ENCODE peak calls at places on chromosomes 2 and 18, in nine cellular contexts. Z is OCI-LY7; Q is sigmoid colon; U is left lung; M is MM.1S; R is IMR-90; W is CD8-positive, alpha-beta T cell; H is endodermal cell; Y is heart right ventricle. A is an unnamed sample. For H3K4me1, the result is how much of the 10 kb centered on the place peaks cover.

GRCh38 chr2:53740170-53740569 is 27.4 kb upstream of the CHAC2 start:
- DNase-seq in Z (no peak), Q (no peak), U (no peak), M (no peak), R (peak), W (no peak), H (no peak), Y (no peak), A (no peak)

GRCh38 chr2:222039821-222040220 is 259.0 kb downstream of the PAX3 start:
- DNase-seq in Z (no peak), Q (no peak), U (no peak), M (no peak), R (no peak), W (no peak), H (no peak), Y (no peak), A (no peak)

GRCh38 chr18:703660-704018 is 8.8 kb downstream of the ENOSF1 start:
- DNase-seq in Z (no peak), Q (no peak), U (no peak), M (no peak), R (no peak), W (no peak), H (no peak), Y (no peak), A (no peak)

GRCh38 chr2:207694811-207695281 is 16.6 kb upstream of the CCNYL1 start:
- DNase-seq in Z (no peak), Q (no peak), U (no peak), M (no peak), R (peak), W (no peak), H (no peak), Y (no peak), A (no peak)

GRCh38 chr2:156242874-156243273 is 89.6 kb downstream of the NR4A2 start:
- DNase-seq in Z (no peak), Q (no peak), U (no peak), M (no peak), R (no peak), W (no peak), H (no peak), Y (no peak), A (no peak)

GRCh38 chr2:217832115-217832514 is 170.7 kb downstream of the TNS1 start:
- DNase-seq in Z (no peak), Q (no peak), U (no peak), M (no peak), R (no peak), W (no peak), H (no peak), Y (no peak), A (no peak)

GRCh38 chr18:79788096-79789085 is 9.3 kb upstream of the KCNG2 start:
- DNase-seq in Z (no peak), Q (peak), U (no peak), M (no peak), R (no peak), W (no peak), H (peak), Y (no peak), A (no peak)

GRCh38 chr2:175030380-175031271 is 25.4 kb upstream of the CHN1 start:
- DNase-seq in Z (peak), Q (no peak), U (no peak), M (peak), R (peak), W (no peak), H (peak), Y (no peak), A (no peak)

GRCh38 chr2:18910843-18911242 is 321.5 kb upstream of the NT5C1B start:
- DNase-seq in Z (no peak), Q (no peak), U (no peak), M (no peak), R (peak), W (no peak), H (peak), Y (no peak), A (no peak)

GRCh38 chr18:39453882-39454281 is 1888.3 kb upstream of the CELF4 start:
- DNase-seq in Z (no peak), Q (no peak), U (no peak), M (peak), R (peak), W (no peak), H (peak), Y (no peak), A (no peak)

GRCh38 chr2:181673178-181673577 is 7.1 kb downstream of the NEUROD1 start:
- DNase-seq in Z (no peak), Q (no peak), U (no peak), M (no peak), R (no peak), W (no peak), H (no peak), Y (no peak), A (no peak)

GRCh38 chr2:128392207-128392606 is 73.5 kb upstream of the HS6ST1 start:
- DNase-seq in Z (no peak), Q (no peak), U (no peak), M (no peak), R (no peak), W (no peak), H (no peak), Y (no peak), A (no peak)

GRCh38 chr2:128425731-128426620 is 107.3 kb upstream of the HS6ST1 start:
- DNase-seq in Z (no peak), Q (peak), U (peak), M (no peak), R (peak), W (no peak), H (peak), Y (no peak), A (peak)

GRCh38 chr2:85199692-85200091 is 66.5 kb downstream of the TCF7L1 start:
- DNase-seq in Z (no peak), Q (no peak), U (no peak), M (no peak), R (peak), W (no peak), H (no peak), Y (no peak), A (no peak)

GRCh38 chr2:54635554-54636152 is 87.8 kb upstream of the EML6 start:
- DNase-seq in Z (no peak), Q (no peak), U (no peak), M (no peak), R (peak), W (no peak), H (no peak), Y (no peak), A (no peak)

GRCh38 chr2:140353541-140353940 is 1573.4 kb upstream of the NXPH2 start:
- DNase-seq in Z (no peak), Q (no peak), U (no peak), M (no peak), R (no peak), W (no peak), H (no peak), Y (no peak), A (no peak)

GRCh38 chr2:55231546-55232083 is 478 bp downstream of the CLHC1 start:
- DNase-seq in Z (no peak), Q (no peak), U (no peak), M (no peak), R (peak), W (no peak), H (no peak), Y (no peak), A (no peak)

GRCh38 chr2:67996772-67997527 is 65.9 kb downstream of the C1D start:
- DNase-seq in Z (no peak), Q (no peak), U (no peak), M (no peak), R (no peak), W (no peak), H (no peak), Y (no peak), A (no peak)

DNA sequence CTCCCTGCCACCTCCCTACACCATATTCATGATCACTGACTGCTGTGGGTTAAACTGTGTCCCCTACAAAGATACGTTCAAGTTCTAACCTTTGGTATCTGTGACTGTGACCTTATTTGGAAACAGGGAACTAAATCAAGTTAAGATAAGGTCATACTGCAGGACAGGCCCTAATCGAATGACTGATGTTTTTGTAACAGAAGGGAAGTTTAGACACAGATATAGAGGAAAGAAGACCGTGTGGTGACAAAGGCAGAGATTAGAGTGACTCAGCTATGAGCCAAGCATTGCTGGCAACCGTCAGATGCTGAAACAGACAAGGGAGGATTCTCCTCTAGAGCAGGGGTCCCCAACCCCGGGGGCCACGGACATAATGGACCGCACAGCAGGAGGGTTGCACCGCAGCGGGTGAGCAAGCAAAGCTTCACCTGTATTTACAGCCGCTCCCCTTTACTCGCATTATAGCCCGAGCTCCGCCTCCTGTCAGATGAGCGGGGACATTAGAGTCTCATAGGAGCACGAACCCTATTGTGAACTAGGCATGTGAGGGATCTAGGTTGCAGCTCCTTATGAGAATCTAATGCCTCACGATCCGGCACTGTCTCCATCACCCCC is 28.9 kb upstream of the RNF152 start:
- DNase-seq in Z (no peak), Q (no peak), U (peak), M (no peak), R (peak), W (no peak), H (no peak), Y (no peak), A (peak)
- H3K4me3 ChIP-seq in Z (no peak), Q (no peak), U (no peak), M (no peak), R (no peak), W (no peak), H (no peak), Y (no peak), A (no peak)

GRCh38 chr2:47373747-47374146 is 29.2 kb upstream of the MSH2 start:
- DNase-seq in Z (peak), Q (no peak), U (no peak), M (no peak), R (no peak), W (no peak), H (peak), Y (no peak), A (no peak)
- TF ChIP-seq CTCF in Z (peak), Q (no peak), U (no peak), M (no peak), R (no peak), W (no peak), H (peak), Y (no peak), A (no peak)

GRCh38 chr2:40242315-40242714 is 209.6 kb downstream of the SLC8A1 start:
- DNase-seq in Z (no peak), Q (no peak), U (no peak), M (no peak), R (no peak), W (no peak), H (no peak), Y (no peak), A (no peak)

GRCh38 chr2:40248294-40248693 is 203.6 kb downstream of the SLC8A1 start:
- DNase-seq in Z (no peak), Q (no peak), U (no peak), M (no peak), R (no peak), W (no peak), H (no peak), Y (no peak), A (no peak)

GRCh38 chr2:40240067-40240466 is 211.8 kb downstream of the SLC8A1 start:
- DNase-seq in Z (no peak), Q (peak), U (no peak), M (no peak), R (peak), W (no peak), H (no peak), Y (peak), A (peak)

GRCh38 chr2:40243581-40243980 is 208.3 kb downstream of the SLC8A1 start:
- DNase-seq in Z (no peak), Q (no peak), U (no peak), M (no peak), R (peak), W (no peak), H (no peak), Y (no peak), A (no peak)

GRCh38 chr2:40244251-40245010 is 207.5 kb downstream of the SLC8A1 start:
- DNase-seq in Z (peak), Q (peak), U (no peak), M (peak), R (peak), W (no peak), H (peak), Y (peak), A (no peak)
- H3K4me1 ChIP-seq in Z (under half), Q (under half), U (under half), M (under half), R (under half), W (under half), H (under half), Y (under half), A (under half)

GRCh38 chr2:239896075-239896474 is 129.1 kb downstream of the NDUFA10 start:
- DNase-seq in Z (no peak), Q (no peak), U (no peak), M (no peak), R (no peak), W (peak), H (peak), Y (no peak), A (no peak)

GRCh38 chr2:239894276-239894675 is 130.9 kb downstream of the NDUFA10 start:
- DNase-seq in Z (no peak), Q (no peak), U (no peak), M (no peak), R (no peak), W (peak), H (no peak), Y (no peak), A (peak)

GRCh38 chr2:239897596-239898235 is 127.4 kb downstream of the NDUFA10 start:
- DNase-seq in Z (no peak), Q (no peak), U (no peak), M (no peak), R (no peak), W (peak), H (peak), Y (no peak), A (no peak)

GRCh38 chr2:239895116-239895515 is 130.0 kb downstream of the NDUFA10 start:
- DNase-seq in Z (no peak), Q (no peak), U (no peak), M (no peak), R (no peak), W (no peak), H (no peak), Y (no peak), A (no peak)

DNA sequence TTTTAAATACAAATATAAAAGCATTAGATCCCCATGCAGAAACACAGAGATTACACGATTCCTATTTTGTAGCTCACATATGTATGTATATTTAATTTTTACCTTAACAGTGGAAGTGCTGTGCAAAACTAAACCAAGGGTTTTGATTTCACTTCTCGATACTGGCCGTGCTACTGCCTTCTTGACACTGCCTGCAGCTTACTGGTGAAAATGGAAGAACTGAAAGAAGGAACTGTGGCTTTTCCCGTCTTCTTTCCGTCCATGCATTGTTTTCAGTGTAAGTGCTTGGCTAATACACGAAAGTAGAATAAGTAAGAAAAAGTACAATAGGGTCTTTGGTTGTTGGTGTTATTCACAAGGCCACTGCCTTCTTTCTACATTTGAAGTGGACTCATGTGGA is 129.5 kb downstream of the NDUFA10 start:
- DNase-seq in Z (no peak), Q (no peak), U (no peak), M (no peak), R (no peak), W (peak), H (no peak), Y (no peak), A (no peak)
- H3K4me3 ChIP-seq in Z (no peak), Q (no peak), U (no peak), M (no peak), R (no peak), W (no peak), H (no peak), Y (no peak), A (no peak)

GRCh38 chr2:147214900-147215299 is 629.9 kb upstream of the ACVR2A start:
- DNase-seq in Z (no peak), Q (no peak), U (no peak), M (no peak), R (no peak), W (no peak), H (no peak), Y (no peak), A (no peak)
- TF ChIP-seq CTCF in Z (no peak), Q (no peak), U (no peak), M (no peak), R (no peak), W (no peak), H (no peak), Y (no peak), A (no peak)

GRCh38 chr2:234979204-234980167 is 27.7 kb downstream of the SH3BP4 start:
- DNase-seq in Z (no peak), Q (no peak), U (no peak), M (no peak), R (peak), W (no peak), H (no peak), Y (no peak), A (no peak)

GRCh38 chr2:234981197-234982095 is 29.6 kb downstream of the SH3BP4 start:
- DNase-seq in Z (no peak), Q (peak), U (no peak), M (no peak), R (peak), W (no peak), H (peak), Y (peak), A (peak)

GRCh38 chr2:234982096-234982834 is 30.4 kb downstream of the SH3BP4 start:
- DNase-seq in Z (no peak), Q (no peak), U (no peak), M (no peak), R (no peak), W (no peak), H (no peak), Y (no peak), A (no peak)

GRCh38 chr2:234978466-234979203 is 26.8 kb downstream of the SH3BP4 start:
- DNase-seq in Z (no peak), Q (no peak), U (no peak), M (no peak), R (peak), W (no peak), H (no peak), Y (no peak), A (peak)

GRCh38 chr2:234980476-234981187 is 28.8 kb downstream of the SH3BP4 start:
- DNase-seq in Z (no peak), Q (no peak), U (no peak), M (no peak), R (no peak), W (no peak), H (no peak), Y (no peak), A (no peak)
- H3K4me1 ChIP-seq in Z (under half), Q (under half), U (under half), M (under half), R (half or more), W (under half), H (under half), Y (half or more), A (half or more)

DNA sequence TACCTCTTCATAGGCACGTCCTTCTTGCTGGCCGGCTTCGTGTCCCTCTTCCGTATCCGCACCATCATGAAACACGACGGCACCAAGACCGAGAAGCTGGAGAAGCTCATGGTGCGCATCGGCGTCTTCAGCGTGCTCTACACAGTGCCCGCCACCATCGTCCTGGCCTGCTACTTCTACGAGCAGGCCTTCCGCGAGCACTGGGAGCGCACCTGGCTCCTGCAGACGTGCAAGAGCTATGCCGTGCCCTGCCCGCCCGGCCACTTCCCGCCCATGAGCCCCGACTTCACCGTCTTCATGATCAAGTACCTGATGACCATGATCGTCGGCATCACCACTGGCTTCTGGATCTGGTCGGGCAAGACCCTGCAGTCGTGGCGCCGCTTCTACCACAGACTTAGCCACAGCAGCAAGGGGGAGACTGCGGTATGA is 2.3 kb downstream of the FZD7 start:
- DNase-seq in Z (no peak), Q (peak), U (peak), M (no peak), R (peak), W (no peak), H (peak), Y (peak), A (no peak)
- H3K4me3 ChIP-seq in Z (no peak), Q (peak), U (peak), M (no peak), R (peak), W (no peak), H (peak), Y (peak), A (no peak)

GRCh38 chr2:28457237-28457636 is 38.6 kb upstream of the PLB1 start:
- DNase-seq in Z (no peak), Q (peak), U (no peak), M (no peak), R (no peak), W (no peak), H (peak), Y (no peak), A (no peak)
- TF ChIP-seq CTCF in Z (no peak), Q (no peak), U (no peak), M (no peak), R (no peak), W (no peak), H (peak), Y (no peak), A (no peak)